ENCODE peak calls at places on chromosomes 16 and 17, in six cellular contexts. D is IMR-90, N is heart left ventricle, A is HCT116, J is pancreas, F is thoracic aorta. U is an unnamed sample.
A peak's percentile ranks its signal among the peaks of the same experiment; 100 is the strongest.

GRCh38 chr16:5633845-5634440 is 536.3 kb upstream of the EEF2KMT start:
- DNase-seq in F (no peak), N (no peak), D (peak; percentile 4), J (no peak), A (peak; percentile 18), U (peak; percentile 3)

GRCh38 chr17:10652984-10653680 is 4.0 kb downstream of the MYH3 start:
- DNase-seq in N (no peak), F (no peak), J (no peak), D (no peak), A (no peak), U (no peak)

GRCh38 chr16:62363451-62363850 is 327.2 kb upstream of the CDH8 start:
- DNase-seq in N (no peak), J (no peak), A (no peak), F (no peak), D (no peak), U (no peak)

GRCh38 chr17:14214271-14214670 is 22.4 kb downstream of the CDRT15 start:
- DNase-seq in A (no peak), J (no peak), F (no peak), D (peak; percentile 24), N (no peak), U (no peak)

GRCh38 chr17:61805399-61805798 is 57.9 kb downstream of the BRIP1 start:
- DNase-seq in F (no peak), A (peak; percentile 13), D (peak; percentile 74), J (no peak), N (no peak), U (no peak)

GRCh38 chr16:47571711-47572110 is 110.6 kb downstream of the PHKB start:
- DNase-seq in A (no peak), F (no peak), D (no peak), J (no peak), N (no peak), U (no peak)

GRCh38 chr16:84032458-84033178 is 10.0 kb downstream of the SLC38A8 start:
- DNase-seq in N (no peak), J (no peak), F (no peak), A (no peak), D (no peak), U (no peak)

GRCh38 chr17:4310349-4311060 is 46.7 kb upstream of the ANKFY1 start:
- DNase-seq in F (no peak), D (peak; percentile 54), J (no peak), N (no peak), A (no peak), U (peak; percentile 49)

GRCh38 chr17:21280081-21280518 is 4.4 kb upstream of the MAP2K3 start:
- DNase-seq in N (peak; percentile 95), A (peak; percentile 60), F (peak; percentile 65), J (peak; percentile 90), D (peak; percentile 74), U (peak; percentile 30)

GRCh38 chr17:14489986-14490385 is 189.1 kb downstream of the HS3ST3B1 start:
- DNase-seq in J (no peak), N (no peak), D (no peak), F (no peak), A (no peak), U (peak; percentile 19)

GRCh38 chr17:336110-337021 is 16.2 kb downstream of the RPH3AL start:
- DNase-seq in A (no peak), J (peak; percentile 79), N (peak; percentile 85), D (no peak), F (no peak), U (no peak)

GRCh38 chr17:75240394-75241142 is 20.8 kb downstream of the GGA3 start:
- DNase-seq in D (peak; percentile 20), N (peak; percentile 73), J (no peak), A (peak; percentile 35), F (no peak), U (no peak)

GRCh38 chr17:3965123-3965800 is 1.0 kb upstream of the ATP2A3 start:
- DNase-seq in F (no peak), A (peak; percentile 22), J (peak; percentile 61), D (no peak), N (peak; percentile 82), U (no peak)

GRCh38 chr17:792277-792676 is 10.1 kb downstream of the MRM3 start:
- DNase-seq in A (no peak), N (no peak), J (no peak), F (no peak), D (peak; percentile 56), U (no peak)

DNA sequence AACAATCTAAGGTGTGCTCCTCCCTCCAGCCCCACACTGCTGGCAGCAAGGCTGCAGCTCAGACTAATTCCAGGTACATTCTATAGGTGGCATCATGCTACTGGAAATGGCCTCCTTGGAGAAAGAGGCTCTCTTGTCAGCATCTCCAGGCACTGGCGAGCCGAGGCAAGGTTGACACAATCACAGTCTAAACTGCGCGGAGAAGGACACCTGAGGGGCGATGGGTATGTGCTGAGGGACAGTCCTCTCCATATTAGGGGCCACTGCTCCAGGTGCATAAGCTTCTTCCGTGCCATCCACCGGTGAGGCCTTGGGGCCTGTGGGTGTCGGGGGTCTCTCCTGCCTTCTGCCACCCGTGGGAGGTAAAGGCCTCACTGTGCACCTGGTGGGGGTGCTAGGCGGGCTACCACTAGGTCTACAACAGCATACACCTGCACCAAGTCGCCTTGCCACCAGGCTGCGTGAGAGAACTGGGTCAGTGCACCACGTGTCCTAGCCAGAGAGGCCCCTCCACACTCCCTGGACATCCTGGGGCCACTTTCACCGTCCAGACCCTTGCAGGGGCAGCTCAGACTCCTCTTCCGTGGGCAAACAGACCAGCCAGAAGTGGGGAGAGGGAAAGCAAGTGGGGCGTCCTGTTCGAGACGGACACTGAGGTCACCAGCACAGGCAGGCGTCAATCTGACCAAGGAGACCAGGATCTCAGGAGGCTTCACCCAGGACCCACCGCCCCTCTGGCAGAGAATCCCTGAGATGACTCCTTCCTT is 12.1 kb upstream of the CBX8 start:
- DNase-seq in D (no peak), J (peak; percentile 67), N (no peak), A (peak; percentile 60), F (no peak), U (peak; percentile 85)
- TF ChIP-seq CTCF in D (peak; percentile 31), J (no peak), N (peak; percentile 38), A (peak; percentile 67), F (no peak), U (peak; percentile 95)

DNA sequence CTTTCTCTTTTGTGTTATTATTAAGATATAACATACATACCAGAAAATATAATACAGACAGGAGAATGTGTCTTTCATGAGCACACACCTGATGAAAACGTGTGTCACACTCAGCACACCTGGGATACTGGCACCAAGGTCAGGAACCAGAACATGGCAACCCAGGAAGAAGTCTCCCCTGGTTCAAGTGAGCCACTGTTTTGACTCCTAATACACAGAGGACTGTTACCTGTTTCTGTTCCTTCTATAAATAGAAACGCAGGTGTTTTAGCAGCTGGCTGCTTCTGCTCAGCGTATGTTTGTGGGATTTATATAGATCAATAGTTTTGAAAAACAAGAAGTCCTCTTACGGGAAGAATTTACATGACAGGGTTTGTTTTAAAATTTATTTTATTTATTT is 3.5 kb downstream of the SEC14L1 start:
- DNase-seq in N (no peak), D (no peak), F (no peak), A (no peak), J (no peak), U (no peak)
- H3K4me3 ChIP-seq in N (peak overlapping the region; percentile 78), D (no peak overlapping the region), F (no peak overlapping the region), A (no peak overlapping the region), J (peak overlapping the region; percentile 3), U (no peak overlapping the region)

DNA sequence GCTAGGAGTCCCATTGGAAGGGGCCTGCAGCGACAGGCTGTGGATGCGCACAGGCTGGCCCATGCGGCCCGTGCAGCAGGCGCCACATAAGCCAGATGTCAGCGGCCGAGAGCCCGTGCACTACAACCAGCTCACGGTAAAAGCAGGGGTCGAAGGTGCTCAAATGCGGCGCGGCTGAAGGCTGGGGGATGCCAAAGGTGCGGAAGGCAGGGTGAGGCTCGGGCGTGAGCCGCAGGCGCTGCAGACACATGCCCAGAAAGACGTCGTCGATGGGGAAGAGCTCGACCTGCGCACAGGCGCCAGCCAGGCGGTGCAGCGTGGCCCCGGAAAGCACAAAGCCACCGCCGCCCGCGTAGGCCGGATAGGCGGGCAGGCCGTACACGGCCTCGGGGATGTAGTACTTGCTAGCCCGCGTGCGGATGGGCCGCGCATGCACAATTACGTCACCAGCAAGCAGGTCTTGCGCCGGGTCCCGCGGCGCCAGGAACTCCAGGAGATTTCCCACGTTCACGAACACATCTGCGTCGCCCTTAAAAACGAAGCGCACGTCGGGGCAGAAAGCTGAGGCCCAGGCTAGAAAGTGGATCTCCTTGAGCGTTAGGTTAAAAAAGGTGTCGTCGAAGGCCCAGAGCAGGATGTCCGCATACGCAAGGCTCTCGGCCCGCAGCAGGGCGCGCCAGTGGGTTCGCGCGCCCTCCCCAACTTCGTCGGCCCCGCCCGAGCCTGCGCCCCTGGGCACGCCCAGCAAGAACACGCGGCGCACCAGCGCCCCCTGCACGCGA is 1.3 kb downstream of the B3GNT9 start:
- DNase-seq in J (no peak), D (no peak), N (no peak), A (no peak), F (no peak), U (no peak)
- TF ChIP-seq CTCF in J (no peak), D (no peak), N (no peak), A (no peak), F (no peak), U (no peak)

DNA sequence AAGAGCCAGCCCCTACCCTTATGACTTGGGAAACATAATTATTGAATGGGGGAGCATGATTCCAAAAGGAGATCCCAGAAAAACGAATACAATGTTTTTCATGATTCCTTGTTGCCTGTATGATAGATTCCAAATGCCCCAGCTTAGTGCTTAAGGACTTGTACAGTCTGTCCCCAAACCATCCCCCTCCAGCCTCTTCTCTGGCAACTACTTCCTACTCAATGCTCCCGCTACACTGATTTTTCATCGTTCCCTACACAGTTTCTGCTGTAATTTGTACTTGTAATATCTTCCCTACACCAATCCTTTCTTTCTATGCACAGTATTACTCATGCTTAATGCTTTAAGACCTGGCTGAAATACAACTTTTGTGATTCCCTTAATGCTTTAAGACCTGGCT is 457.9 kb downstream of the HS3ST4 start:
- DNase-seq in J (no peak), F (no peak), A (no peak), D (no peak), N (no peak), U (no peak)
- H3K4me3 ChIP-seq in J (no peak overlapping the region), F (no peak overlapping the region), A (no peak overlapping the region), D (no peak overlapping the region), N (no peak overlapping the region), U (no peak overlapping the region)

GRCh38 chr17:40035162-40035559 is 19.0 kb downstream of the MED24 start:
- DNase-seq in D (peak; percentile 47), N (peak; percentile 33), A (no peak), J (no peak), F (no peak), U (no peak)
- TF ChIP-seq CTCF in D (peak; percentile 74), N (peak; percentile 30), A (peak; percentile 92), J (no peak), F (no peak), U (peak; percentile 31)

DNA sequence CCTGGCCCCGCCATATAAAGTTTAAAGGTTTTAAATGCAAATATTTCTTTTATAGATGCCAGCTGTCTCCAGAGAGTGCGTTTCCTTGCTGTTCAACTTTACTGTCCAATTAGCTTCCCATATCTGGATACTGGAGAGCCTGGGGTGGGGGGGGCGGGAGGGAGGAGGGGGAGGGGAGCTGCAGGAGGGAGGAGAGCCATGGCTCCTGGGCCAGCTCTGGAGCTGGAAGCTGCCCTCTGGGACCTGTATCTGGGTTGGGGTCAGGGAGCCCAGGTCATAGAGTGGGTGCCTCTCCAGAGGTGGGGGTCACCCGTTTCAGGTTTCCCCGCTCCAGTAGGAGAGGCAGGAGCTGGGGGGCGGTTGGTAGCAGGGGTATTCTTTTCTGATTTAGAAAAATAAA is 6.2 kb upstream of the GSE1 start:
- DNase-seq in A (no peak), J (no peak), F (no peak), D (no peak), N (no peak), U (no peak)
- H3K4me3 ChIP-seq in A (no peak overlapping the region), J (no peak overlapping the region), F (no peak overlapping the region), D (no peak overlapping the region), N (no peak overlapping the region), U (peak overlapping the region; percentile 20)

GRCh38 chr16:59412275-59412841 is 678.2 kb upstream of the GOT2 start:
- DNase-seq in F (no peak), D (peak; percentile 30), N (no peak), A (no peak), J (no peak), U (peak; percentile 44)
- TF ChIP-seq CTCF in F (no peak), D (peak; percentile 54), N (no peak), A (no peak), J (no peak), U (peak; percentile 87)